ENCODE peak calls at places on chromosomes 7 and 10, in ten cellular contexts. H is OCI-LY7; O is stimulated activated CD8-positive, alpha-beta memory T cell treated with anti-CD3 and anti-CD28 coated beads, Interleukin-15, amount 100 ng/mL, for 24 hours; I is OCI-M1; Z is T-helper 9 cell; M is kidney epithelial cell; Y is posterior vena cava; T is DMS153; F is hepatocyte; A is activated CD8-positive, alpha-beta T cell treated with anti-CD3 and anti-CD28 coated beads for 36 hours. Q is an unnamed sample.

GRCh38 chr10:77899080-77899477 is 27.5 kb downstream of the DLG5 start:
- DNase-seq in H (no peak), O (no peak), I (no peak), Z (no peak), M (peak), Y (no peak), T (peak), F (no peak), A (no peak), Q (peak)

GRCh38 chr7:157439761-157440160 is 103.0 kb downstream of the DNAJB6 start:
- DNase-seq in H (no peak), O (no peak), I (no peak), Z (no peak), M (no peak), Y (no peak), T (no peak), F (no peak), A (no peak), Q (no peak)

GRCh38 chr7:157851501-157852067 is 514.8 kb downstream of the DNAJB6 start:
- DNase-seq in H (no peak), O (peak), I (peak), Z (peak), M (no peak), Y (peak), T (peak), F (peak), A (peak), Q (peak)

GRCh38 chr7:98178321-98178720 is 32.9 kb upstream of the BHLHA15 start:
- DNase-seq in H (no peak), O (no peak), I (no peak), Z (no peak), M (no peak), Y (no peak), T (peak), F (no peak), A (no peak), Q (peak)

GRCh38 chr10:131891196-131891928 is 9.4 kb upstream of the PPP2R2D start:
- DNase-seq in H (no peak), O (no peak), I (peak), Z (no peak), M (no peak), Y (peak), T (no peak), F (peak), A (no peak), Q (no peak)

GRCh38 chr7:102024769-102025391 is 207.5 kb downstream of the CUX1 start:
- DNase-seq in H (no peak), O (no peak), I (no peak), Z (no peak), M (no peak), Y (no peak), T (no peak), F (peak), A (no peak), Q (peak)

GRCh38 chr10:128001346-128001745 is 94.4 kb downstream of the PTPRE start:
- DNase-seq in H (no peak), O (no peak), I (no peak), Z (no peak), M (no peak), Y (peak), T (no peak), F (no peak), A (no peak), Q (no peak)

GRCh38 chr10:128497660-128498377 is 371.6 kb upstream of the MKI67 start:
- DNase-seq in H (no peak), O (no peak), I (no peak), Z (no peak), M (no peak), Y (no peak), T (no peak), F (no peak), A (no peak), Q (no peak)

GRCh38 chr10:88110822-88111221 is 247.4 kb downstream of the PTEN start:
- DNase-seq in H (peak), O (no peak), I (no peak), Z (no peak), M (no peak), Y (no peak), T (no peak), F (no peak), A (no peak), Q (no peak)

GRCh38 chr10:61836233-61836887 is 65.1 kb upstream of the ARID5B start:
- DNase-seq in H (no peak), O (no peak), I (peak), Z (no peak), M (no peak), Y (no peak), T (no peak), F (no peak), A (no peak), Q (no peak)

GRCh38 chr10:33521062-33521461 is 186.6 kb upstream of the NRP1 start:
- DNase-seq in H (no peak), O (no peak), I (no peak), Z (no peak), M (no peak), Y (no peak), T (no peak), F (no peak), A (no peak), Q (no peak)

GRCh38 chr7:99525713-99526440 is 21.4 kb downstream of the ZKSCAN5 start:
- DNase-seq in H (peak), O (no peak), I (peak), Z (no peak), M (no peak), Y (no peak), T (no peak), F (no peak), A (peak), Q (no peak)

GRCh38 chr10:102040721-102041120 is 15.3 kb downstream of the ARMH3 start:
- DNase-seq in H (no peak), O (no peak), I (no peak), Z (no peak), M (no peak), Y (no peak), T (no peak), F (no peak), A (no peak), Q (no peak)

GRCh38 chr7:99039384-99039891 is 104.5 kb downstream of the SMURF1 start:
- DNase-seq in H (no peak), O (no peak), I (no peak), Z (no peak), M (no peak), Y (no peak), T (no peak), F (no peak), A (no peak), Q (no peak)

GRCh38 chr10:104406715-104407517 is 53.3 kb downstream of the CFAP58 start:
- DNase-seq in H (peak), O (no peak), I (peak), Z (no peak), M (peak), Y (no peak), T (peak), F (peak), A (no peak), Q (no peak)

GRCh38 chr7:99499356-99499712 is 747 bp downstream of the ZNF394 start:
- DNase-seq in H (peak), O (no peak), I (peak), Z (no peak), M (no peak), Y (no peak), T (no peak), F (no peak), A (no peak), Q (no peak)

GRCh38 chr10:29736325-29737208 is 101.8 kb upstream of the SVIL start:
- DNase-seq in H (no peak), O (no peak), I (no peak), Z (peak), M (no peak), Y (peak), T (no peak), F (peak), A (peak), Q (peak)

Q was measured in mucosa of gallbladder.